ENCODE peak calls at places on chromosome 17, in five cellular contexts. F is A549, X is transverse colon, S is GM12892, V is breast epithelium. E is an unnamed sample.

GRCh38 chr17:13269196-13269595 is 251.4 kb upstream of the ELAC2 start:
- DNase-seq in S (no peak), V (no peak), X (no peak), F (no peak), E (no peak)

GRCh38 chr17:67647482-67647881 is 70.3 kb upstream of the NOL11 start:
- DNase-seq in X (no peak), S (no peak), F (no peak), V (no peak), E (no peak)

GRCh38 chr17:50550661-50551432 is 3.9 kb downstream of the SPATA20 start:
- DNase-seq in X (peak), V (peak), S (no peak), F (peak), E (peak)

GRCh38 chr17:41464682-41465081 is 2.5 kb downstream of the KRT32 start:
- DNase-seq in S (no peak), F (peak), X (no peak), V (peak), E (no peak)

GRCh38 chr17:79803421-79803996 is 6.6 kb upstream of the CBX8 start:
- DNase-seq in S (no peak), F (no peak), V (no peak), X (no peak), E (no peak)

GRCh38 chr17:57515662-57516211 is 229.4 kb downstream of the CCDC182 start:
- DNase-seq in X (no peak), S (no peak), V (no peak), F (no peak), E (no peak)

GRCh38 chr17:5049314-5049819 is 14.1 kb upstream of the SLC52A1 start:
- DNase-seq in F (no peak), V (no peak), X (peak), S (no peak), E (no peak)

GRCh38 chr17:13883659-13884058 is 185.6 kb upstream of the COX10 start:
- DNase-seq in V (no peak), S (no peak), F (no peak), X (no peak), E (no peak)

GRCh38 chr17:70102531-70102930 is 27.5 kb downstream of the KCNJ16 start:
- DNase-seq in S (no peak), V (no peak), F (no peak), X (no peak), E (no peak)

GRCh38 chr17:57379237-57380054 is 123.1 kb downstream of the MSI2 start:
- DNase-seq in X (no peak), V (no peak), S (no peak), F (no peak), E (no peak)

GRCh38 chr17:43662432-43663141 is 865 bp upstream of the MEOX1 start:
- DNase-seq in F (no peak), S (no peak), X (no peak), V (no peak), E (no peak)

GRCh38 chr17:50372708-50373556 is at the start of the genes EME1 and MRPL27:
- DNase-seq in X (peak), V (peak), F (peak), S (peak), E (peak)

GRCh38 chr17:18141210-18141803 is 32.8 kb downstream of the MYO15A start:
- DNase-seq in X (no peak), F (peak), V (no peak), S (no peak), E (no peak)

GRCh38 chr17:56809106-56809819 is 24.5 kb downstream of the C17orf67 start:
- DNase-seq in V (no peak), F (no peak), X (no peak), S (no peak), E (no peak)

GRCh38 chr17:46736100-46736499 is 82.4 kb downstream of the WNT3 start:
- DNase-seq in X (no peak), V (no peak), S (no peak), F (no peak), E (no peak)

GRCh38 chr17:57935833-57936807 is 19.1 kb downstream of the CUEDC1 start:
- DNase-seq in F (no peak), X (peak), V (no peak), S (no peak), E (no peak)

GRCh38 chr17:41835800-41836549 is at the start of gene NT5C3B:
- DNase-seq in F (peak), S (peak), X (peak), V (no peak), E (no peak)

GRCh38 chr17:56486732-56487131 is 106.8 kb upstream of the NOG start:
- DNase-seq in X (no peak), S (no peak), F (no peak), V (no peak), E (no peak)

GRCh38 chr17:46722662-46723285 is 95.7 kb downstream of the WNT3 start:
- DNase-seq in V (no peak), F (no peak), S (no peak), X (no peak), E (no peak)

GRCh38 chr17:9986754-9987382 is 81.8 kb upstream of the RCVRN start:
- DNase-seq in S (no peak), F (no peak), X (no peak), V (no peak), E (no peak)

GRCh38 chr17:44159519-44160210 is 10.8 kb upstream of the ASB16 start:
- DNase-seq in F (no peak), S (no peak), X (no peak), V (no peak), E (no peak)

GRCh38 chr17:18314059-18314730 is 599 bp downstream of the TOP3A start:
- DNase-seq in F (no peak), S (no peak), V (no peak), X (no peak), E (no peak)

GRCh38 chr17:79850571-79851460 is 11.6 kb upstream of the CBX4 start:
- DNase-seq in F (peak), X (no peak), V (no peak), S (no peak), E (no peak)

DNA sequence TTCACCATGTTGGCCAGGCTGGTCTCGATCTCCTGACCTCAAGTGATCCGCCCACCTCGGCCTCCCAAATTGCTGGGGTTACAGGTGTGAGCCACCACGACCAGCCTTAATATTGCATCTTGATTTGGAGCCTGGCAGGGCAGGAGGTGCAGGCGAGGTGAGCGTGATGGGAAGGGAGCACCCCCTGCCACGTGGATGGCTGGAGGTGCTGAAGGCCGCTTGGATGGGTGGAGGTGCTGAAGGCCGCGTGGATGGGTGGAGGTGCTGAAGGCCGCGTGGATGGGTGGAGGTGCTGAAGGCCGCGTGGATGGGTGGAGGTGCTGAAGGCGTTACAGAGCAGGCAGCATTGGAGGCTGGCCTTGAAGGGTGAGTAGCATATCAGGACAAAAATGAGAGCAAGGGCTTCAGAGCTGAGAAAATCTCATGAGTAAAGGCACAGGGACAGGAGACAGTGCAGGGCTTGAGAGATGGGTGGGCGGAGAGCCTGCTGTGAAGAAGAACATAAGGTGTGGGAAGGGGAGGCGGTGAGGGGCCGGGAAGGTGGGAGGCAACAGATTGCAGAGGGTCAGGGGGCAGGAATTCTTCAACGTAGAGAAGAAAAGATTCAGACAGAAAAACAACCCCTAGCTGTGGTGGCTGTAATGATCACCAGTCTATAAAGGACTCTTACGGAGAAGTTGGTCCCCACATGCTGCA is 101.8 kb upstream of the SEC14L1 start:
- DNase-seq in S (no peak), X (no peak), F (no peak), V (no peak), E (no peak)
- TF ChIP-seq POLR2A in S (no peak), X (no peak), F (no peak), V (no peak), E (no peak)

GRCh38 chr17:16980061-16980460 is 8.1 kb upstream of the TNFRSF13B start:
- DNase-seq in S (no peak), V (no peak), X (no peak), F (no peak), E (no peak)

GRCh38 chr17:16980813-16981731 is 9.2 kb upstream of the TNFRSF13B start:
- DNase-seq in F (no peak), X (peak), V (no peak), S (no peak), E (no peak)

GRCh38 chr17:16977932-16978331 is 6.0 kb upstream of the TNFRSF13B start:
- DNase-seq in F (no peak), V (no peak), S (no peak), X (no peak), E (peak)

GRCh38 chr17:16986391-16986790 is 14.5 kb upstream of the TNFRSF13B start:
- DNase-seq in F (no peak), V (no peak), S (no peak), X (no peak), E (peak)

GRCh38 chr17:16981928-16982327 is 10.0 kb upstream of the TNFRSF13B start:
- DNase-seq in V (no peak), F (no peak), S (no peak), X (no peak), E (no peak)
- TF ChIP-seq POLR2A in V (no peak), F (no peak), S (no peak), X (no peak), E (no peak)

GRCh38 chr17:48594412-48595106 is 980 bp upstream of the HOXB5 start:
- DNase-seq in X (no peak), F (no peak), V (no peak), S (no peak), E (no peak)
- TF ChIP-seq POLR2A in X (no peak), F (no peak), V (no peak), S (no peak), E (no peak)

GRCh38 chr17:78781339-78782304 is at the start of gene CYTH1:
- DNase-seq in S (no peak), X (peak), F (no peak), V (peak), E (peak)
- TF ChIP-seq POLR2A in S (peak), X (no peak), F (peak), V (no peak), E (peak)

DNA sequence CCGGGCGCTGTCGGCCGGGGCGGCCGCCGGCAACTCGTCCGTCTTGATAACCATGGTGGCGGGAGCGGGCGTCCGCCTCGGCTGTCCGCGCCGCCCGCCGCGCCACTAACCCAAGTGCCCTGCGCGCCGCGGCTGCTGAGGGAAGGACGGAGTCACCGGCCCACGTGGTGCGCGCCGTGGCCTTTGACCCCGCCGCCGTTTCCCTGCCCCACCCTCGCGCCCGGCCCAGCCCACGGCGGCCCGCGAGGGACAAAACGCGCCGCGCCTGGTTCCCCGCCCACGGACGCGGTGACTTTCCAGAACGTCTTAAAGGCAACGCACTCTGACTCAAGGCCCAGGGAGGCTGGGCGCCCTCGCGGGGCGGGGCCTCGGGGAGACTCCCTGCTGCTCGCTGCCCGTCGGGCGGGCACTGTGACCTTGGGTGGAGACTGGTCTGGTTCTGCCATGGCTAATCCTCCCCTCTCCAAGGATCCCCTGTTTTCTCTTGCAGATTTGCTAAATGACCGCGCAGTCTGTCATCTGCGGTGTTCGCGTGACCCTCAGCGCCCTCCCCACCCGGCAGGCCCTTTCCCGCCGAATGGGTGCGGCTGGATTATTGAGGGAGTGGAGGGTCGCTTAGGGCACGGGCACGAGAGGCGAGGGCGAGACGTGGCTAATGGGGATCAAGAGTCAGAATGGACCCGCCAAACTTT is at the start of gene CLUH:
- DNase-seq in S (peak), X (peak), V (peak), F (peak), E (peak)
- TF ChIP-seq POLR2A in S (peak), X (peak), V (no peak), F (peak), E (no peak)

E was measured in lower leg skin.